ENCODE peak calls at places on chromosomes 1 and 21, in five cellular contexts. L is sigmoid colon, N is A549, T is uterus, G is gastrocnemius medialis. R is an unnamed sample.

GRCh38 chr21:44296103-44296519 is 3.7 kb upstream of the PFKL start:
- DNase-seq in L (no peak), N (no peak), T (no peak), G (no peak), R (no peak)

GRCh38 chr1:208604295-208604694 is 360.1 kb upstream of the PLXNA2 start:
- DNase-seq in L (no peak), N (no peak), T (no peak), G (no peak), R (peak)

GRCh38 chr1:167447521-167448136 is 70.7 kb downstream of the CD247 start:
- DNase-seq in L (no peak), N (peak), T (no peak), G (no peak), R (no peak)

GRCh38 chr1:6359568-6360496 is 33.7 kb downstream of the ACOT7 start:
- DNase-seq in L (peak), N (peak), T (peak), G (no peak), R (peak)

GRCh38 chr21:21436012-21436545 is 437.9 kb downstream of the NCAM2 start:
- DNase-seq in L (no peak), N (no peak), T (no peak), G (no peak), R (no peak)

GRCh38 chr1:183632964-183633363 is 2.6 kb downstream of the ARPC5 start:
- DNase-seq in L (no peak), N (no peak), T (no peak), G (no peak), R (no peak)

GRCh38 chr1:205301220-205301821 is 20.2 kb downstream of the NUAK2 start:
- DNase-seq in L (no peak), N (peak), T (no peak), G (no peak), R (no peak)

GRCh38 chr1:15573477-15573876 is 11.4 kb downstream of the AGMAT start:
- DNase-seq in L (no peak), N (no peak), T (no peak), G (no peak), R (no peak)

GRCh38 chr1:202038688-202039346 is 28.4 kb downstream of the ELF3 start:
- DNase-seq in L (no peak), N (no peak), T (no peak), G (no peak), R (no peak)

GRCh38 chr21:34817821-34818662 is 149.2 kb downstream of the CLIC6 start:
- DNase-seq in L (no peak), N (no peak), T (no peak), G (no peak), R (no peak)

GRCh38 chr1:170910273-170910672 is 25.1 kb upstream of the MROH9 start:
- DNase-seq in L (no peak), N (no peak), T (no peak), G (no peak), R (no peak)

GRCh38 chr1:151611288-151611790 is 511 bp upstream of the SNX27 start:
- DNase-seq in L (peak), N (peak), T (no peak), G (peak), R (no peak)

GRCh38 chr1:30806381-30807317 is 49.1 kb upstream of the LAPTM5 start:
- DNase-seq in L (no peak), N (no peak), T (no peak), G (no peak), R (no peak)

GRCh38 chr1:64223329-64224151 is 20.1 kb downstream of the UBE2U start:
- DNase-seq in L (no peak), N (no peak), T (no peak), G (no peak), R (no peak)

DNA sequence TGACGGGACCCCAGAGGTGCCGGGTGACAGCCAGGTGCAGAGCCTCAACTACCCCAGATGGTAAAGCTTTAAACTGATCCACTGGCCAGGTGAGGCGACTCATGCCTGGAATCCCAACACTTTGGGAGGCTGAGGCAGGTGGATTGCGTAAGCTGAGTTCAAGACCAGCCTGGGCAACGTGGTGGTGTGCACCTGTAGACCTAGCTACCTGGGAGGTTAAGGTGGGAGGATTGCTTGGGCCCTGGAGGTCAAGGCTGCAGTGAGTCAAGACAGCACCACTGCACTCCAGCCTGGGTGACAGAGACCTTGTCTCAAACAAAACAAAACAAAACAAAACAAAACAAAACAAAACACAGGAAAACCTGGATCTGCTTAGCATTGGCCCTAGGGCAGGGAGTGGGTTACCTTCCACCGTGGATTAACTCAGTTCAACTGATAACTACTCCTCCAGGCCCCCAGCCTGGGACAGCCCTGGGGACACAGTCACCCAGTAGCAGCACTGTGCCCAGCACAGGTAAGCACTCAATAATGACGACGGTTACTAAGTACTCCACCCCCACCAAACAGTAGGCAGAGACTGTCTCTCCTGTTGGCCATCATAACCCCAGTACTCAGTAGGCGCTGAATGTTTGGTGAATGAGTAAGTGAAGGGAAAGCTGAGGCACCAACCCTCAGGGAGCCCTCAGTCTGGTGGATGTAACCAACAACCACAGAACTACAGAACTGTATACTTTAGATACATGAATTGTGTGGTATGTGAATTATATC is 21.6 kb downstream of the SLC66A1 start:
- DNase-seq in L (no peak), N (no peak), T (no peak), G (no peak), R (no peak)
- TF ChIP-seq POLR2A in L (no peak), N (no peak), T (no peak), G (no peak), R (no peak)

GRCh38 chr1:44733784-44734183 is 2.8 kb upstream of the RNU5D-1 start:
- DNase-seq in L (no peak), N (no peak), T (no peak), G (no peak), R (no peak)

GRCh38 chr1:44740179-44740617 is 561 bp downstream of the KIF2C start:
- DNase-seq in L (no peak), N (no peak), T (no peak), G (no peak), R (no peak)

GRCh38 chr1:44735992-44736391 is 3.6 kb upstream of the KIF2C start:
- DNase-seq in L (no peak), N (no peak), T (no peak), G (no peak), R (no peak)

DNA sequence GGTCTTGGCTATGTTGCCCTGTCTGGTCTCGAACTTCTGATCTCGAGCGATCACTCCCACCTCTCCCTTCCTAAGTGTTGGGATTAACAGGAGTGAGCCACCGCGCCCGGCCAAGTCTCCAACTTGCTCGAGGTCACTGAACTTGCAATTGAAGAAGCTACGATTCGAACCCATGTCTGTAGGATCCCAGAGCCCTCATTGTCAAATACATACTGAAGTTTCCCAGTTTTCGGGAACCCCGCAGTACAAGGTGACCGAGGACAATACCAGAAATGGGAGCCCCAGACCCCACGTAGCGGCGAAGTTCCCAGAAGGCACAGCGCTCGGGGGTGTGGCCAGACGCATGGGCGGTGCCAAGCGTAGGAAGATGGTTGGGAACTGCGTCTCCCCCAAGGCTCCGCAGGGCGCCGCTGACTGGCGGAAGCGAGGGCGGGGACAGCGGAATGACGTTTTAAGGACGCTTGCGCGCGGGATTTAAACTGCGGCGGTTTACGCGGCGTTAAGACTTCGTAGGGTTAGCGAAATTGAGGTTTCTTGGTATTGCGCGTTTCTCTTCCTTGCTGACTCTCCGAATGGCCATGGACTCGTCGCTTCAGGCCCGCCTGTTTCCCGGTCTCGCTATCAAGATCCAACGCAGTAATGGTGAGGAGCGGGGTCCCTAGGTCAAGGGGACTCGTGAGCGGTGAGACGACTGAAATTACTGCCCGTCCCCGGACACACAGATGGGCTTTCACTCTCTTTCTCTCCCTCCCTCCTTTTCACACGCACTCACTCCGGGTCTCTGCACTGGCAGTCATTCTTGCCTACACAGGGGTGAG is at the start of gene KIF2C:
- DNase-seq in L (peak), N (peak), T (peak), G (peak), R (peak)
- TF ChIP-seq POLR2A in L (peak), N (peak), T (peak), G (peak), R (peak)

GRCh38 chr1:7953850-7954609 is 7.5 kb upstream of the PARK7 start:
- DNase-seq in L (peak), N (peak), T (peak), G (peak), R (peak)
- TF ChIP-seq POLR2A in L (peak), N (peak), T (peak), G (peak), R (peak)

DNA sequence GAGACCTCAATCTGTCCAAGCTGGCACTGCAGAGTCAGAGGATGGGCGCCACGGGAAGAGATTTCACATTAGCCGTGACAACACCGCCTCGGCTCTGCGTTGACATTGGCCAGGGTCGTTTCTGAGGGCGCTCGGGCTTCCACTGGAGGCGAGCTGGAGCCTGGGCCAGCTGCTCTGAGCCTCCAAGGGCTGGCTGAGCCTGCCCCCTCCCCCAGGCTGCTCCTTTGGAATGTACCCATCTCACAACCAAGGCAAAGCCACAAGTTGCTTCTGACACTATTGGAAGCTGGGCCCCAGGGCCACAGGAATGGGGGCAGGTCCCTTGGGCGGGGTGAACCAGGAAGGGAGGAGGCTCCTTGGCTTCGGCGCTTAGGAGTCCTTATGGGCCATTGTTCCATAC is 12.7 kb downstream of the GPR3 start:
- DNase-seq in L (no peak), N (no peak), T (no peak), G (no peak), R (no peak)
- TF ChIP-seq POLR2A in L (no peak), N (no peak), T (no peak), G (no peak), R (no peak)

DNA sequence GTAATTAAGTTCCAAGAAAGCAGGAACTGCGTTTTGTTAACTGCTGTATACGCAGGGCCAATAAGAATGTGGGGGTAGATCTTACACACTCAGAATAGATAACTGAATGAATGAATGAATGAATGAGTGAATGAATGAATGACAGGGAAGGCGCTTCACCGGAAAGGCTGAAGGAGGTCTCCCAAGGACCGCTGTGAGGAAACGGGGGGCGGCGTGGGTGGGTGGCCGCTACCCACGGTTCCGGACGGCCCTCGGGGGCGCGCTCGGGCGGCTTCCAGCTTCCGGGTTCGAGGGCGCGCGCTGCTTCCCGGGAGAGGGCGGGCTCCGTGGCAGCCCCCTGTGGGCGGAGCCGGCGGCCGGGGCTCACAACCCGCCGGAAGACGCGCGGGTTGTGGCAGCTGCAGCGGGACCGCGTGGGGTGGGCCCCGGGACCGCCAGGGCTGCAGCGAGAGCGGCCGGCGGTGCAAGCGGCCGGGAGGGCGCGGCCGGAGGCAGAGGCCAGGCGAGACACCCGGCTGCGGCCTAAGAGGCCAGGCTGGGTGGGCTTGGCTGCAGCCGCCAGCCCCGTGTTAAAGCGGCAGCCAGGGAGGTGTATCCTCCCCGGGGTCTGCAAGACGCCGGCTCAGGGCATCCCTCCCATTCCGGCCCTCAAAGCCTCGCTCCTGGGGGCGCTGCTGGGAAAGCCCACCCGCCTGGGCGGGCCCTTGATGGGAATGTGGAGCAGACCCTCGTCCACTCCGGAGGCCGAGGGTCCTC is at the start of gene ZFP69:
- DNase-seq in L (peak), N (no peak), T (peak), G (peak), R (peak)
- TF ChIP-seq POLR2A in L (no peak), N (no peak), T (peak), G (no peak), R (no peak)

GRCh38 chr1:178542554-178543290 is 29.8 kb downstream of the TEX35 start:
- DNase-seq in L (peak), N (peak), T (peak), G (peak), R (peak)
- TF ChIP-seq POLR2A in L (no peak), N (no peak), T (peak), G (no peak), R (no peak)

DNA sequence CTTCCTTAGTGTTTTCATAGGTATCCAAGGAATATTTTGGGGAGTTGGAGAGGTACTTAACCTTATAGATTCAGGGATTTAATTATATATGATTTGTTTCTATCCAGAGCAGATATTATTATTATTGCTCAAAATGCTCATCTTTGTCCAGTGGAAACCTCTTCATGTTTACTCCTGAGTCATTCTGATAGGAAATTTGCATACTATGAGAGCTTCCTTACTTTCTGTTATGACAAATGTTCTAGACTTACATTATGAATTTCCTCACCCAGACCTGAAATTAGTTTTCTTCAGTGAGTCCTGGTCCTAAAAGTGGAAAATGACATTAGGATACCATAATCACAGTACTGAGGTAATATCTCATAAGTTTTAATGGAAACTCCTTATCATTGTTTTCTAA is 57.5 kb upstream of the PLPPR5 start:
- DNase-seq in L (no peak), N (no peak), T (no peak), G (no peak), R (no peak)
- TF ChIP-seq POLR2A in L (no peak), N (no peak), T (no peak), G (no peak), R (no peak)